ENCODE peak calls at places on chromosomes 16 and 17, in eight cellular contexts. O, G, Q, B, R, X, L and C are unnamed samples.

GRCh38 chr17:1188812-1189211 is 9.0 kb upstream of the ABR start:
- DNase-seq in L (no peak), R (peak), X (peak), O (peak), Q (no peak), B (peak), G (peak), C (peak)

GRCh38 chr16:11781773-11782172 is 15.3 kb downstream of the ZC3H7A start:
- DNase-seq in Q (no peak), O (no peak), X (peak), L (no peak), G (no peak), R (no peak), B (no peak), C (no peak)

GRCh38 chr17:73770115-73770848 is 126.0 kb upstream of the SDK2 start:
- DNase-seq in O (peak), B (peak), X (peak), G (peak), Q (peak), L (no peak), R (peak), C (peak)

GRCh38 chr16:88633684-88634140 is 4.7 kb upstream of the IL17C start:
- DNase-seq in B (no peak), Q (no peak), X (no peak), O (no peak), R (no peak), G (peak), L (peak), C (no peak)

GRCh38 chr16:46748775-46749705 is 896 bp upstream of the MYLK3 start:
- DNase-seq in B (no peak), G (no peak), Q (no peak), O (no peak), L (peak), X (no peak), R (no peak), C (no peak)

GRCh38 chr16:57807968-57808528 is 5.8 kb upstream of the KIFC3 start:
- DNase-seq in O (peak), L (peak), R (peak), Q (peak), X (peak), G (peak), B (peak), C (peak)

GRCh38 chr17:77824780-77825280 is 133.7 kb upstream of the TNRC6C start:
- DNase-seq in B (no peak), G (no peak), L (no peak), X (no peak), O (no peak), Q (no peak), R (no peak), C (no peak)

GRCh38 chr16:75555213-75555706 is 792 bp downstream of the TMEM231 start:
- DNase-seq in X (peak), G (peak), Q (peak), R (peak), O (peak), L (peak), B (peak), C (peak)

GRCh38 chr16:87382023-87382785 is 1.4 kb downstream of the FBXO31 start:
- DNase-seq in Q (no peak), B (no peak), O (no peak), X (no peak), G (no peak), R (no peak), L (no peak), C (peak)

GRCh38 chr16:29315916-29316517 is 90.5 kb downstream of the NPIPB11 start:
- DNase-seq in Q (peak), R (no peak), O (no peak), G (no peak), X (no peak), L (no peak), B (no peak), C (no peak)
- TF ChIP-seq CTCF in Q (peak), R (no peak), O (peak), G (peak), X (no peak), L (no peak), B (no peak), C (no peak)

GRCh38 chr17:19335951-19336631 is 26.4 kb downstream of the B9D1 start:
- DNase-seq in Q (no peak), G (no peak), R (no peak), O (no peak), X (no peak), B (no peak), L (no peak), C (no peak)

GRCh38 chr17:19339341-19339815 is 23.1 kb downstream of the B9D1 start:
- DNase-seq in O (peak), G (no peak), B (no peak), Q (no peak), L (no peak), R (no peak), X (no peak), C (no peak)

GRCh38 chr17:19338031-19338990 is 24.2 kb downstream of the B9D1 start:
- DNase-seq in O (peak), B (no peak), X (peak), R (peak), Q (peak), L (peak), G (no peak), C (no peak)

GRCh38 chr17:19337712-19338023 is 24.9 kb downstream of the B9D1 start:
- DNase-seq in B (no peak), O (no peak), L (no peak), Q (no peak), G (no peak), R (peak), X (no peak), C (no peak)

DNA sequence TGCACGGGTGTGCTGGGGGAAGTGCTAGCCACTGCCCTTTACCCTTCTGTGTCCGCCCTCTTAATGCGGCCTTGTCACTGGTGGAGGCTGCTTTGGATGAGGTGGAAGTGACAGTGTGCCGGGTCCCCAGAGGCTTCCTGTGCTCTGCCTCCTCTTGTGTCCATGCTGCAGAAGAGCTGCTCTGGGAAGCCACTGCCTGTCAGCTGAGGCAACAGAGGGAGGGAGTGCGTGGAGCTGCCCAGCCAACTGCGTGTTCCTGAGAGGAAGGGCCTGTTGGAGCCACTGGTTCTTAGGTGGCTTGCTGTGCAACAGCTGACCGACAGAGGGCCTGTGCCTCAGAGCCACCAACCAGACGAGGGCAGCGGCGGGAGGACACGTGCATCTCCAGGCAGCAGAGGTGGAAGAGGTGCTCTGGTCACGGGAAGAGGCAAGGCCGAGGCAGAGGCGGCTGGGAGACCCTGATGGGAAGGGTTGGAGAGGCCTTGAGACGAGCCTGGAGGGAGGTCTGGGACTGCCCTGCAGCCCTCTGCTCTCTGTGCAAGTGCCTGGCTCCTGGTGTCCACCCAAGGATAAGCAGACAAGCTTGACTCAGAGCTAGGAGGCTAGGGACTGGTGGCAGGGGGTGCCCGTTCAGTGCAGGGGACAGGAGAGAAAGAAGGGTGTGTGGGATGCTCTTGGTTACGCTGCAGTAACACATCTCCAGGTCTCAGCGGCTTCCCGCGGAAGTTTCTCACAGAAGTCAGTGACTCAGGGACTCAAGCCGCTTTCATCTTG is 25.4 kb downstream of the B9D1 start:
- DNase-seq in X (no peak), O (no peak), G (no peak), Q (no peak), R (no peak), B (no peak), L (no peak), C (no peak)
- TF ChIP-seq CTCF in X (peak), O (peak), G (no peak), Q (no peak), R (no peak), B (peak), L (no peak), C (no peak)

GRCh38 chr17:65561394-65562205 is at the start of gene AXIN2:
- DNase-seq in O (peak), R (peak), Q (peak), X (peak), B (peak), L (peak), G (peak), C (peak)
- TF ChIP-seq CTCF in O (peak), R (peak), Q (no peak), X (peak), B (peak), L (no peak), G (no peak), C (peak)

DNA sequence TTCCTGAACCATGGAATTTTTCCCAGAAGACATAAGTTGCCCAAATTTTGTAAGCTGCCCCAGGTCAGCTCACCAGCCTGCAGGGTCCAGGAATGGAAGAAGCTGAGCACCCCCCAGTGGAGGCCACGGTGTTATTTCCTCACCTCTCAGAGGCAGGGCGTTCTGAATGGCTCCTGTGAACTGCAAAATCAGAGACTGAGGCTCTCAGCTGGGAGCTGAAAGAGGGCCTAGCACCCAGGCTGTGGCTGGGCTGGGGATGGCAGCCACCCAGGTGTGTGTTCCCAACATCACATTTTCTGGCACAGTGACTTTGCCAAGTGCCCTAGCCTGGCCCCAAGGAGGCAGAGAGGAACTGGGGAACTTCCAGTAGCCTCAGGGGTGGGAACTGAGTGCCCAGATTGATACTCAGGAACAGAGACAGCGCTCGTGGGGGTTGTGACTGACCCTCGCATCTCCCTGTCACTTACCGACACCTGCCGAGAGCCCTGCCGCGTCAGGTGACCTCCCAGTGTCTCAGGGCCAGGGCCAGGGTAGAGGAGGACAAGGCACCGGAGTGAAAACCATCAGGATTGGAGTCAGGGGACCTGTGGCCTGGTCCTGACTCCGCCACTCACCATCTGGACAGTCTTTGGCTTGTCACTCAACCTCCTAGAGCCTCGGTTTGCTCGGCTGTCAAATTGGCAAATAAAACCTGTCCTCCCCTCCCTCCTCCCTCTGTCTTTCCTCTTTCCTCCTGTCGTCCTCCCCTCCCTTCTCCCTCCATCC is 11.3 kb downstream of the CACNG4 start:
- DNase-seq in L (peak), R (no peak), Q (peak), O (no peak), X (no peak), G (no peak), B (no peak), C (no peak)
- TF ChIP-seq CTCF in L (peak), R (no peak), Q (peak), O (no peak), X (no peak), G (no peak), B (no peak), C (no peak)

DNA sequence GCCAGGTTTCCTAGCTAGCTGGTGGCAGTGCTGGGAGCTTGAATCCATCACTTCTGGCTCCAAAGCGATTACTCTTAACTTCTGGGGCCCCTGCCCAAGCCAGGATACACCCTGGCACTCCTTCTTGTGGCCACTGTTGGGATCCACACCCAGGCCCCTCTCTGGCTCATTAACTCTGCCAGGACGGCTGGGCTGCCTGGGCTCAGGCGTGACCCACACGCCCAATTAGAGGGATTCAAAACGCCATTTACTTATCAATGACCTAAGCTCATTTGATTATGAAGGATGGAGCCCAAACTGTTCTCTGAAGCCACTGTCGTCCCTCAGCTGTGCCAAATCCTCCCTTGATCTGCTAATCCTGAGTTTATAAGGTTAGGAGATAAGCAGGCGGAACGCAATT is 79.7 kb upstream of the BRD7 start:
- DNase-seq in R (no peak), O (no peak), Q (no peak), L (no peak), G (no peak), B (no peak), X (no peak), C (no peak)
- TF ChIP-seq CTCF in R (no peak), O (no peak), Q (no peak), L (no peak), G (no peak), B (no peak), X (no peak), C (no peak)

DNA sequence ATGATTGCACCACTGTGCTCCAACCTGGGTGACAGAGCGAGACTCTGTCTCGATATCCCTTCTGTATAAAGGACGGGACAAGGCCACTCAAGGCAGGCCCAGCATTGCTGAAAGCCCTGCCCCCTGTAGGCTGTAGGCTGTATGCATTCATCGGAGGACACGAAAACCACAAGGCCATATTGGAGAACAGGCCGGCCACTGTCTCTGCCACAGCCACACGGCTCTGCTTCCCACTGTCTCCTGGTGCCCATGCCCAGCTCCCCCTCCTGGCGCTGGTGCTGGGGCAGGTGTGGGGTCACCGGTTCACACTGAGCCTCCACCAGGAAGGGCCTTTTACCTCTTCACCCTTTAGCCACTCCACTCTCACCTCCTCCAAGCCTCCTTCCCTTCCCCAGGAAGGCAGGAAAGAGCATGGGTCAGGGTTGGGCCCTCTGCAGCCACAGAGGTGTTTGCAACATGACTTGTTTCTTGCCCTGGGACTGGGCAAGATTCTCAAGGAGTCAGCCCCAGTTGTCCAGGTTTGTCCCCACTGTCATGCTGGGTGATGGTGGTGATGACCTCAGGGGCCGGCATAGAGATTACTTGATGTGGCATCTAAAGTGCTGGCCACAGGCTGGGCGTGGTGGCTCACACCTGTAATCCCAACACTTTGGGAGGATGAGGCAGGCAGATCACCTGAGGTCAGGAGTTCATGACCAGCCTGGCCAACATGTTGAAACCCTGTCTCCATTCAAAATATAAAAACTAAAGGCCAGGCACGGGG is 5.3 kb upstream of the NTN3 start:
- DNase-seq in B (no peak), X (no peak), L (no peak), O (no peak), R (no peak), Q (peak), G (no peak), C (no peak)
- TF ChIP-seq CTCF in B (no peak), X (peak), L (no peak), O (no peak), R (peak), Q (no peak), G (no peak), C (peak)

GRCh38 chr17:82151106-82151957 is 53.3 kb upstream of the FASN start:
- DNase-seq in L (no peak), Q (no peak), R (no peak), X (no peak), O (no peak), G (no peak), B (no peak), C (no peak)

GRCh38 chr17:82153295-82153691 is 55.3 kb upstream of the FASN start:
- DNase-seq in X (no peak), Q (no peak), R (no peak), G (no peak), L (no peak), B (no peak), O (no peak), C (no peak)

GRCh38 chr17:82152556-82153294 is 54.7 kb upstream of the FASN start:
- DNase-seq in O (no peak), L (no peak), Q (no peak), X (no peak), R (no peak), G (no peak), B (no peak), C (no peak)

GRCh38 chr17:82153745-82154375 is 55.8 kb upstream of the FASN start:
- DNase-seq in B (peak), Q (peak), O (peak), L (peak), R (peak), G (peak), X (peak), C (peak)

GRCh38 chr17:82152114-82152513 is 54.1 kb upstream of the FASN start:
- DNase-seq in X (no peak), O (no peak), Q (no peak), R (no peak), B (no peak), G (no peak), L (no peak), C (no peak)
- TF ChIP-seq CTCF in X (no peak), O (no peak), Q (no peak), R (no peak), B (no peak), G (no peak), L (no peak), C (no peak)